ENCODE peak calls at places on chromosomes 12 and 14, in nine cellular contexts. W is adrenal gland; T is uterus; Q is upper lobe of right lung; J is fibroblast of lung; E is CD8-positive, alpha-beta T cell; R is ovary; N is H9; M is Peyer's patch. U is an unnamed sample.

GRCh38 chr12:67811437-67812361 is 163.2 kb downstream of the DYRK2 start:
- DNase-seq in T (no peak), E (no peak), R (no peak), J (peak; percentile 66), Q (no peak), M (no peak), W (no peak), N (no peak), U (no peak)

GRCh38 chr12:112008918-112009317 is 4.0 kb downstream of the TMEM116 start:
- DNase-seq in N (no peak), J (no peak), Q (no peak), E (no peak), T (no peak), W (no peak), M (no peak), R (no peak), U (no peak)

GRCh38 chr12:109760031-109760929 is 46.7 kb downstream of the FAM222A start:
- DNase-seq in J (no peak), E (no peak), Q (peak; percentile 88), T (no peak), R (peak; percentile 39), M (peak; percentile 52), N (peak; percentile 30), W (peak; percentile 89), U (peak; percentile 87)

GRCh38 chr14:71309756-71310155 is 402.5 kb downstream of the PCNX1 start:
- DNase-seq in R (no peak), J (no peak), M (no peak), W (no peak), N (no peak), Q (no peak), T (no peak), E (no peak), U (no peak)

GRCh38 chr12:50112456-50113218 is 601 bp downstream of the COX14 start:
- DNase-seq in J (no peak), E (no peak), R (no peak), T (no peak), M (peak; percentile 74), Q (no peak), N (no peak), W (peak; percentile 80), U (no peak)

GRCh38 chr12:107418976-107419375 is 266.6 kb upstream of the PWP1 start:
- DNase-seq in E (no peak), Q (no peak), M (no peak), W (no peak), R (no peak), N (no peak), J (no peak), T (no peak), U (no peak)

GRCh38 chr12:80187660-80188090 is 88.3 kb downstream of the OTOGL start:
- DNase-seq in N (no peak), M (no peak), J (peak; percentile 61), W (peak; percentile 69), E (no peak), R (no peak), T (peak; percentile 39), Q (no peak), U (peak; percentile 74)

GRCh38 chr12:112239020-112239419 is 113.7 kb downstream of the TRAFD1 start:
- DNase-seq in E (no peak), N (no peak), J (no peak), M (no peak), T (no peak), R (no peak), W (no peak), Q (no peak), U (no peak)

GRCh38 chr14:101034986-101035385 is 131.5 kb upstream of the RTL1 start:
- DNase-seq in R (no peak), M (peak; percentile 14), T (peak; percentile 5), E (no peak), Q (no peak), W (peak; percentile 41), J (no peak), N (no peak), U (peak; percentile 9)

GRCh38 chr14:63677891-63678379 is 36.3 kb upstream of the WDR89 start:
- DNase-seq in Q (no peak), T (no peak), N (no peak), W (no peak), R (no peak), M (peak; percentile 21), E (no peak), J (no peak), U (no peak)

GRCh38 chr12:46269429-46270241 is 792 bp upstream of the SLC38A1 start:
- DNase-seq in R (no peak), Q (no peak), E (peak; percentile 15), N (peak; percentile 64), M (peak; percentile 82), J (no peak), W (peak; percentile 57), T (no peak), U (no peak)

GRCh38 chr14:78088941-78089340 is 81.2 kb upstream of the NRXN3 start:
- DNase-seq in Q (no peak), R (no peak), E (no peak), N (peak; percentile 50), W (no peak), T (no peak), M (no peak), J (no peak), U (no peak)

GRCh38 chr14:75147423-75148071 is 20.7 kb upstream of the NEK9 start:
- DNase-seq in R (peak; percentile 72), Q (peak; percentile 82), T (peak; percentile 75), N (peak; percentile 75), E (no peak), J (peak; percentile 84), W (peak; percentile 93), M (peak; percentile 75), U (no peak)
- TF ChIP-seq CTCF in R (no peak), Q (peak; percentile 53), T (peak; percentile 47), N (peak; percentile 60), E (no peak), J (peak; percentile 66), W (peak; percentile 59), M (peak; percentile 32), U (peak; percentile 56)

GRCh38 chr12:71164877-71165197 is 7.0 kb upstream of the TSPAN8 start:
- DNase-seq in N (no peak), E (no peak), W (no peak), M (peak; percentile 76), R (no peak), Q (no peak), T (no peak), J (no peak), U (no peak)

GRCh38 chr12:71164166-71164876 is 6.5 kb upstream of the TSPAN8 start:
- DNase-seq in W (no peak), R (no peak), N (no peak), J (no peak), Q (no peak), T (no peak), M (no peak), E (no peak), U (no peak)

GRCh38 chr12:71166869-71167268 is 9.1 kb upstream of the TSPAN8 start:
- DNase-seq in T (no peak), W (no peak), J (no peak), E (no peak), Q (no peak), N (no peak), M (no peak), R (no peak), U (no peak)

GRCh38 chr12:71169286-71169685 is 11.5 kb upstream of the TSPAN8 start:
- DNase-seq in M (no peak), Q (no peak), W (no peak), N (no peak), R (no peak), E (no peak), J (no peak), T (no peak), U (no peak)

GRCh38 chr12:71166280-71166679 is 8.5 kb upstream of the TSPAN8 start:
- DNase-seq in E (no peak), N (no peak), Q (no peak), J (no peak), T (no peak), M (no peak), W (no peak), R (no peak), U (no peak)
- H3K4me1 ChIP-seq in E (no peaks in the 10 kb centered on the region), N (no peaks in the 10 kb centered on the region), Q (peaks cover 9% of the 10 kb centered on the region), J (no peaks in the 10 kb centered on the region), T (no peaks in the 10 kb centered on the region), M (no peaks in the 10 kb centered on the region), W (no peaks in the 10 kb centered on the region), R (no peaks in the 10 kb centered on the region), U (no peaks in the 10 kb centered on the region)

DNA sequence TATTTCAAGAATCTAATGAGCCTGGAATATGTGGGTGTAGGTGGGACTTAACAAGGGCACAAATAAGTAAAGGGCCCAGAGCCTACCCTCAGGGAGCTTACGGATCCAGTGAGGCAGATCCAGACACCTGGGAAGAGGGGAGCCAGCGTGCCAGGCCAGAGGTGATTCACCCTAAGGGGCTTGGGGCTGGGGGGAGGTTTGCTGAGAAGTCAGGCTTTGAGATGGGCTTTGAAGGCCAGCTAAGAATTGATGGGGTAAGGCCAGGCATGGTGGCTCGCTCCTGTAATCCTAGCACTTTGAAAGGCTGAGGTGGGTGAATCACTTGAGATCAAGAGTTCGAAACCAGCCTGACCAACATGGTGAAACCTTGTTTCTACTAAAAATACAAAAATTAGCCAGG is 695 bp upstream of the MMP19 start:
- DNase-seq in N (peak; percentile 28), W (no peak), E (no peak), M (no peak), R (no peak), Q (no peak), T (no peak), J (no peak), U (no peak)
- H3K27me3 ChIP-seq in N (no peaks in the 10 kb centered on the region), W (no peaks in the 10 kb centered on the region), E (no peaks in the 10 kb centered on the region), M (no peaks in the 10 kb centered on the region), R (no peaks in the 10 kb centered on the region), Q (no peaks in the 10 kb centered on the region), T (no peaks in the 10 kb centered on the region), J (no peaks in the 10 kb centered on the region), U (no peaks in the 10 kb centered on the region)

GRCh38 chr12:12384601-12385321 is 27.9 kb downstream of the BORCS5 start:
- DNase-seq in Q (no peak), M (no peak), R (no peak), J (no peak), N (peak; percentile 77), E (peak; percentile 6), W (no peak), T (no peak), U (no peak)

GRCh38 chr12:12380949-12381593 is 24.2 kb downstream of the BORCS5 start:
- DNase-seq in R (no peak), M (no peak), N (no peak), E (no peak), J (no peak), W (no peak), Q (no peak), T (no peak), U (no peak)

GRCh38 chr12:12376636-12377448 is 20.0 kb downstream of the BORCS5 start:
- DNase-seq in M (no peak), W (no peak), R (no peak), Q (no peak), J (peak; percentile 90), T (peak; percentile 50), N (no peak), E (no peak), U (no peak)

GRCh38 chr12:12379831-12380730 is 23.2 kb downstream of the BORCS5 start:
- DNase-seq in R (no peak), T (no peak), W (no peak), E (peak; percentile 18), Q (no peak), N (no peak), M (no peak), J (peak; percentile 24), U (no peak)

DNA sequence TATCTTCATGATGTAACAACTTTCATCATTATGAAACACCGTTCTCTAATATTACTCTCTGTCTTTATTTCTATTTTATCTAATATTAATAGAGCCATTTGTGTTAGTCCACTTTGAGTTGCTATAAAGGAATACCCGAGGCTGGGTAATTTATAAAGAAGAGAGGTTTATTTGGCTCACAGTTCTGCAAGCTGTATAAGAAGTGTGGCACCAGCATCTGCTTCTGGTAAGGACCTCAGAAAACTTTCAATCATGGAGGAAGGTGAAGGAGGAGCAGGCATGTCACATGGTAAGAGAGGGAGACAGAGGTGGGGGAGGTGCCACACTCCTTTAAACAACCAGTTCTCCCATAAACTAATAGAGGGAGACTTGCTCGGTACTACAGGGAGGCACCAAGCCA is 25.1 kb downstream of the BORCS5 start:
- DNase-seq in T (no peak), R (no peak), J (no peak), M (no peak), E (no peak), N (no peak), W (no peak), Q (no peak), U (no peak)
- TF ChIP-seq CTCF in T (no peak), R (no peak), J (no peak), M (no peak), E (no peak), N (no peak), W (no peak), Q (no peak), U (no peak)